ENCODE peak calls at places on chromosomes 4 and X, in ten cellular contexts. O is lower lobe of right lung, S is AG10803, C is GM12865, N is left lung, W is psoas muscle, B is stomach, A is tibial artery, M is AG04449, Q is fibroblast of mammary gland. Z is an unnamed sample.

GRCh38 chrX:16023790-16024734 is 99.3 kb upstream of the GRPR start:
- DNase-seq in O (no peak), S (peak), C (peak), N (no peak), W (no peak), B (no peak), A (no peak), M (no peak), Q (peak), Z (peak)

GRCh38 chrX:138890491-138890890 is 179.0 kb upstream of the FGF13 start:
- DNase-seq in O (no peak), S (peak), C (no peak), N (no peak), W (no peak), B (no peak), A (no peak), M (no peak), Q (peak), Z (peak)

GRCh38 chrX:121093011-121093410 is 45.6 kb downstream of the GLUD2 start:
- DNase-seq in O (no peak), S (no peak), C (no peak), N (no peak), W (no peak), B (no peak), A (no peak), M (no peak), Q (peak), Z (no peak)

GRCh38 chrX:63784346-63784901 is 590 bp downstream of the ARHGEF9 start:
- DNase-seq in O (no peak), S (no peak), C (no peak), N (no peak), W (no peak), B (no peak), A (no peak), M (no peak), Q (no peak), Z (no peak)

GRCh38 chrX:37955273-37955672 is 51.1 kb upstream of the SYTL5 start:
- DNase-seq in O (no peak), S (no peak), C (no peak), N (no peak), W (no peak), B (no peak), A (no peak), M (no peak), Q (no peak), Z (no peak)

GRCh38 chr4:124685851-124686250 is 26.7 kb downstream of the ANKRD50 start:
- DNase-seq in O (no peak), S (no peak), C (no peak), N (no peak), W (no peak), B (no peak), A (no peak), M (no peak), Q (no peak), Z (no peak)

GRCh38 chr4:186200436-186201409 is 9.4 kb downstream of the CYP4V2 start:
- DNase-seq in O (no peak), S (no peak), C (no peak), N (no peak), W (no peak), B (no peak), A (no peak), M (no peak), Q (no peak), Z (no peak)

GRCh38 chrX:20221902-20222301 is 44.8 kb downstream of the RPS6KA3 start:
- DNase-seq in O (no peak), S (peak), C (no peak), N (no peak), W (no peak), B (no peak), A (no peak), M (no peak), Q (peak), Z (no peak)

GRCh38 chr4:100848865-100849264 is 331.0 kb upstream of the EMCN start:
- DNase-seq in O (no peak), S (no peak), C (peak), N (no peak), W (no peak), B (no peak), A (no peak), M (no peak), Q (no peak), Z (peak)

GRCh38 chr4:37793562-37793961 is 32.9 kb upstream of the PGM2 start:
- DNase-seq in O (no peak), S (peak), C (peak), N (no peak), W (no peak), B (no peak), A (no peak), M (no peak), Q (peak), Z (peak)

GRCh38 chrX:107742754-107743191 is 32.8 kb downstream of the TSC22D3 start:
- DNase-seq in O (no peak), S (no peak), C (no peak), N (no peak), W (peak), B (peak), A (peak), M (no peak), Q (no peak), Z (no peak)

GRCh38 chrX:65924938-65925507 is 114.9 kb downstream of the VSIG4 start:
- DNase-seq in O (no peak), S (no peak), C (no peak), N (no peak), W (no peak), B (no peak), A (no peak), M (no peak), Q (no peak), Z (peak)

GRCh38 chr4:22514431-22514830 is 1.4 kb downstream of the ADGRA3 start:
- DNase-seq in O (no peak), S (no peak), C (no peak), N (no peak), W (no peak), B (no peak), A (no peak), M (no peak), Q (peak), Z (peak)

GRCh38 chrX:30904186-30904585 is 15.1 kb upstream of the TAB3 start:
- DNase-seq in O (no peak), S (no peak), C (no peak), N (no peak), W (no peak), B (no peak), A (no peak), M (no peak), Q (no peak), Z (no peak)

GRCh38 chr4:8502836-8503585 is 62.4 kb downstream of the TRMT44 start:
- DNase-seq in O (no peak), S (no peak), C (no peak), N (no peak), W (no peak), B (no peak), A (no peak), M (no peak), Q (peak), Z (no peak)

GRCh38 chrX:70664726-70665125 is 220.1 kb downstream of the DLG3 start:
- DNase-seq in O (no peak), S (peak), C (peak), N (no peak), W (no peak), B (no peak), A (no peak), M (peak), Q (peak), Z (peak)

GRCh38 chrX:69155786-69156520 is 9.3 kb downstream of the PJA1 start:
- DNase-seq in O (no peak), S (no peak), C (no peak), N (no peak), W (no peak), B (no peak), A (no peak), M (no peak), Q (no peak), Z (no peak)

GRCh38 chr4:178752954-178753525 is 1310.8 kb upstream of the AGA start:
- DNase-seq in O (no peak), S (no peak), C (no peak), N (no peak), W (no peak), B (no peak), A (no peak), M (no peak), Q (no peak), Z (no peak)

GRCh38 chr4:185702147-185702663 is 109.8 kb downstream of the SORBS2 start:
- DNase-seq in O (no peak), S (no peak), C (no peak), N (no peak), W (no peak), B (no peak), A (no peak), M (no peak), Q (no peak), Z (no peak)

GRCh38 chr4:142706381-142706780 is 139.7 kb downstream of the INPP4B start:
- DNase-seq in O (no peak), S (no peak), C (no peak), N (no peak), W (no peak), B (no peak), A (no peak), M (no peak), Q (no peak), Z (no peak)

GRCh38 chr4:168832746-168833575 is 177.1 kb downstream of the CBR4 start:
- DNase-seq in O (no peak), S (no peak), C (no peak), N (peak), W (peak), B (peak), A (peak), M (no peak), Q (peak), Z (peak)

GRCh38 chrX:39895228-39896110 is 202.3 kb downstream of the BCOR start:
- DNase-seq in O (no peak), S (peak), C (no peak), N (no peak), W (no peak), B (peak), A (no peak), M (no peak), Q (no peak), Z (peak)

GRCh38 chrX:39898147-39898546 is 199.6 kb downstream of the BCOR start:
- DNase-seq in O (no peak), S (no peak), C (no peak), N (no peak), W (no peak), B (no peak), A (no peak), M (no peak), Q (no peak), Z (no peak)

GRCh38 chrX:39897741-39898097 is 200.0 kb downstream of the BCOR start:
- DNase-seq in O (no peak), S (no peak), C (no peak), N (no peak), W (no peak), B (no peak), A (no peak), M (no peak), Q (no peak), Z (peak)

GRCh38 chrX:39899059-39899458 is 198.7 kb downstream of the BCOR start:
- DNase-seq in O (no peak), S (no peak), C (no peak), N (no peak), W (no peak), B (no peak), A (no peak), M (no peak), Q (no peak), Z (no peak)

DNA sequence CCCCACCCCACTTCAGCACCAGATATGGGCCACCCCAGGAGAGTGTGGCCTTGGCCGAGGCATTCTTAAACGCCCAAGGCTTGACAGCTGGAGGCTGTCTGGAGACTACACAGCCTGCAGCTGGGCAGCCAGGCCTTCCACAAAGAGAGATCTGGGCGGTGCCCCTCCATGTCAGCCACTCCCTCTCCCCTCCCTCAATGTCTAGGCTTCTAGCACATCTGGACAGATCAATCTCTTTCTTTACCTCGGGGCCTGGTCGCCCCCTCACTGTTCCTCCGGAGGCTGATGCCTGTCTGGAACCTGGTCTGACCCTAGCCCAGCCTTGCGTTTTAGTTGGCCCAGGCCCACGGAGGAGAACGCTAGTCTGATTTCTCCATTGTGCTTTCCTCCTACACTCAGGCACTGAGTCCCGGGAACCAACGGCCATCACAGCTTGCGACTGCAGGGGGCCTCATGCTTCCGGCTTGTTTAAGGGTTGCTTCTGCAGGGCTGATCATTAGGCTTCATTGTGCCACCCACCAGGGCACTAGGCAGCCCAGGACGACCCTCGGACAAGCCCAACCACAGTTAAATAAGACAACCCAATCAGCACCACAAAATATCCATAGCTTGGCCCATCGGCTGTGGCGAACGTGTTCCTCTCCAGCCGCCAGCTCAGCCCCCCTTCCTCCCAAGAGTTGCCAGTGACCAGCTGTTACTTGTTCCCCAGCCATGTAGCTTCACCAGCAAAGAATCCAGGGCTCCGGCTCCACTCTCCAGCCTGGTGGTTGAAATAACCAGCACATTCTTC is 200.6 kb downstream of the BCOR start:
- DNase-seq in O (peak), S (peak), C (no peak), N (no peak), W (peak), B (no peak), A (peak), M (no peak), Q (peak), Z (peak)
- TF ChIP-seq CTCF in O (no peak), S (peak), C (no peak), N (no peak), W (no peak), B (no peak), A (no peak), M (no peak), Q (peak), Z (no peak)

GRCh38 chr4:140031706-140032105 is 122.3 kb downstream of the MAML3 start:
- DNase-seq in O (no peak), S (no peak), C (no peak), N (no peak), W (no peak), B (no peak), A (no peak), M (no peak), Q (no peak), Z (no peak)

GRCh38 chr4:140027135-140027534 is 126.8 kb downstream of the MAML3 start:
- DNase-seq in O (no peak), S (no peak), C (no peak), N (no peak), W (no peak), B (no peak), A (no peak), M (no peak), Q (no peak), Z (no peak)

GRCh38 chr4:140025470-140025869 is 128.5 kb downstream of the MAML3 start:
- DNase-seq in O (no peak), S (no peak), C (no peak), N (no peak), W (no peak), B (no peak), A (no peak), M (no peak), Q (no peak), Z (no peak)

DNA sequence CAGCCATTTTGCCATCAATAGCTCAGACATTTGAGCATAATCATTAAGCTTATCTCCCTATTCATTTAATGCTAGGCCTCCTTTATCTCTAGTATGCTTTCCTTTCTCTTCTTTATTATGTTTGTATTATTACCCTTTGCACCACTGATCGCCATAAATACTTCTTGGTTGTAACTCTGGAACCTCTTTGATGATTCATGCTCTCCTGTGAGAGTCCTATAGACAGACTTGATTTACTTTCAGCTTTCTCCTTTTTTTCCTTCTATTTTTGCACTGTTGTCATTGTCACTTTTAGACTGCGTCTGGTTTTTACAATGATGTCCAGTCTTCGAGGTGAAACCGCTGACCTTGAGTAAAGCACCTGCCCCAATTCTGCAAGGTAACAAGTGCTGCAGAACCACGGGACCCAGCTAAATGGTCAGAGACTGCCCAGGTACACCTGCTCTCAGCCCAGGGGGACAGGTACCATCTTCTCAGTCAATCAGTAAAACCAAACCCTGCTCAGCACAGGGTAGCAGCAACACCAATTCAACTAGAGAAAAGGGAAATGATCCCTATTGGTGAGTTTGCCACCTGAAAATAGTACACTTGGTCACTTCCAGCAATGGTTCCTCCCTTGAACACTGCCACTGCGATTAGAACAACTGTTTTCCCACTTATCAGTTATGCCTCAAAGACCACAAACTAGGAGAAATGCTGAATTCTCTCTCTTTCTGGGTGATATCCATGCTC is 125.1 kb downstream of the MAML3 start:
- DNase-seq in O (no peak), S (no peak), C (no peak), N (no peak), W (no peak), B (no peak), A (no peak), M (no peak), Q (no peak), Z (no peak)
- H3K4me3 ChIP-seq in O (no peak), S (no peak), C (no peak), N (no peak), W (no peak), B (no peak), A (no peak), M (no peak), Q (no peak), Z (no peak)

GRCh38 chr4:87975466-87975865 is at the start of gene SPP1:
- DNase-seq in O (no peak), S (no peak), C (peak), N (peak), W (no peak), B (no peak), A (no peak), M (no peak), Q (peak), Z (no peak)
- TF ChIP-seq CTCF in O (no peak), S (no peak), C (no peak), N (no peak), W (no peak), B (no peak), A (no peak), M (no peak), Q (no peak), Z (no peak)

GRCh38 chr4:152585036-152585439 is 49.1 kb upstream of the FBXW7 start:
- DNase-seq in O (no peak), S (no peak), C (peak), N (no peak), W (no peak), B (no peak), A (no peak), M (no peak), Q (no peak), Z (no peak)
- H3K4me3 ChIP-seq in O (no peak), S (no peak), C (peak), N (no peak), W (no peak), B (peak), A (no peak), M (no peak), Q (no peak), Z (no peak)

GRCh38 chrX:76850851-76851250 is 423.3 kb downstream of the MAGEE1 start:
- DNase-seq in O (no peak), S (no peak), C (no peak), N (no peak), W (no peak), B (no peak), A (no peak), M (no peak), Q (no peak), Z (no peak)
- TF ChIP-seq CTCF in O (no peak), S (no peak), C (no peak), N (no peak), W (no peak), B (no peak), A (no peak), M (no peak), Q (peak), Z (no peak)

GRCh38 chr4:26786916-26787315 is 73.7 kb upstream of the STIM2 start:
- DNase-seq in O (no peak), S (no peak), C (no peak), N (no peak), W (no peak), B (no peak), A (no peak), M (no peak), Q (no peak), Z (no peak)
- H3K4me3 ChIP-seq in O (no peak), S (no peak), C (no peak), N (no peak), W (no peak), B (no peak), A (no peak), M (no peak), Q (no peak), Z (no peak)

Z was measured in epithelial cell of esophagus.